ENCODE peak calls at places on chromosomes 4 and X, in four cellular contexts. One of them, this sample, is unnamed.

GRCh38 chr4:81833596-81833995 is 361.9 kb upstream of the RASGEF1B start:
- DNase-seq in HCT116: no peak
- DNase-seq in effector memory CD4-positive, alpha-beta T cell: no peak
- DNase-seq in substantia nigra: no peak
- DNase-seq in this sample: no peak

GRCh38 chr4:6030679-6031078 is 12.4 kb upstream of the C4orf50 start:
- DNase-seq in HCT116: no peak
- DNase-seq in effector memory CD4-positive, alpha-beta T cell: no peak
- DNase-seq in substantia nigra: no peak
- DNase-seq in this sample: no peak

GRCh38 chr4:125838924-125839323 is 524.2 kb downstream of the FAT4 start:
- DNase-seq in HCT116: no peak
- DNase-seq in effector memory CD4-positive, alpha-beta T cell: no peak
- DNase-seq in substantia nigra: no peak
- DNase-seq in this sample: peak; percentile 8

GRCh38 chr4:168434993-168435392 is 45.3 kb downstream of the DDX60L start:
- DNase-seq in HCT116: no peak
- DNase-seq in effector memory CD4-positive, alpha-beta T cell: no peak
- DNase-seq in substantia nigra: no peak
- DNase-seq in this sample: no peak

GRCh38 chrX:130171446-130172126 is at the start of gene RAB33A:
- DNase-seq in HCT116: no peak
- DNase-seq in effector memory CD4-positive, alpha-beta T cell: no peak
- DNase-seq in substantia nigra: peak; percentile 61
- DNase-seq in this sample: peak; percentile 48

GRCh38 chrX:22686138-22686541 is 313.6 kb upstream of the DDX53 start:
- DNase-seq in HCT116: no peak
- DNase-seq in effector memory CD4-positive, alpha-beta T cell: no peak
- DNase-seq in substantia nigra: no peak
- DNase-seq in this sample: no peak

GRCh38 chrX:130836447-130836846 is 66.6 kb downstream of the ENOX2 start:
- DNase-seq in HCT116: no peak
- DNase-seq in effector memory CD4-positive, alpha-beta T cell: no peak
- DNase-seq in substantia nigra: no peak
- DNase-seq in this sample: no peak

GRCh38 chrX:44035576-44035975 is 62.4 kb upstream of the NDP start:
- DNase-seq in HCT116: no peak
- DNase-seq in effector memory CD4-positive, alpha-beta T cell: no peak
- DNase-seq in substantia nigra: no peak
- DNase-seq in this sample: peak; percentile 67

GRCh38 chr4:30962949-30963348 is 242.8 kb downstream of the PCDH7 start:
- DNase-seq in HCT116: peak; percentile 73
- DNase-seq in effector memory CD4-positive, alpha-beta T cell: no peak
- DNase-seq in substantia nigra: no peak
- DNase-seq in this sample: no peak

GRCh38 chrX:46376246-46376885 is 168.9 kb downstream of the ZNF674 start:
- DNase-seq in HCT116: peak; percentile 56
- DNase-seq in effector memory CD4-positive, alpha-beta T cell: no peak
- DNase-seq in substantia nigra: no peak
- DNase-seq in this sample: peak; percentile 75

GRCh38 chr4:11623726-11624037 is 195.0 kb upstream of the HS3ST1 start:
- DNase-seq in HCT116: no peak
- DNase-seq in effector memory CD4-positive, alpha-beta T cell: no peak
- DNase-seq in substantia nigra: no peak
- DNase-seq in this sample: no peak

GRCh38 chr4:173046818-173047217 is 121.8 kb upstream of the GALNT7 start:
- DNase-seq in HCT116: no peak
- DNase-seq in effector memory CD4-positive, alpha-beta T cell: no peak
- DNase-seq in substantia nigra: no peak
- DNase-seq in this sample: no peak

GRCh38 chr4:20313237-20314030 is 61.7 kb downstream of the SLIT2 start:
- DNase-seq in HCT116: peak; percentile 24
- DNase-seq in effector memory CD4-positive, alpha-beta T cell: no peak
- DNase-seq in substantia nigra: no peak
- DNase-seq in this sample: no peak

GRCh38 chrX:46587753-46588171 is 14.2 kb downstream of the CHST7 start:
- DNase-seq in HCT116: no peak
- DNase-seq in effector memory CD4-positive, alpha-beta T cell: no peak
- DNase-seq in substantia nigra: no peak
- DNase-seq in this sample: peak; percentile 4

GRCh38 chr4:180057198-180057821 is 2185.9 kb upstream of the TENM3 start:
- DNase-seq in HCT116: no peak
- DNase-seq in effector memory CD4-positive, alpha-beta T cell: no peak
- DNase-seq in substantia nigra: no peak
- DNase-seq in this sample: peak; percentile 1

GRCh38 chr4:16066586-16067128 is 17.2 kb downstream of the PROM1 start:
- DNase-seq in HCT116: no peak
- DNase-seq in effector memory CD4-positive, alpha-beta T cell: no peak
- DNase-seq in substantia nigra: no peak
- DNase-seq in this sample: no peak

GRCh38 chr4:140448162-140448561 is 20.7 kb upstream of the CLGN start:
- DNase-seq in HCT116: no peak
- DNase-seq in effector memory CD4-positive, alpha-beta T cell: no peak
- DNase-seq in substantia nigra: no peak
- DNase-seq in this sample: no peak

GRCh38 chr4:139243448-139244365 is 36.3 kb downstream of the MGARP start:
- DNase-seq in HCT116: no peak
- DNase-seq in effector memory CD4-positive, alpha-beta T cell: no peak
- DNase-seq in substantia nigra: no peak
- DNase-seq in this sample: peak; percentile 95

GRCh38 chr4:2357821-2358745 is 60.4 kb downstream of the ZFYVE28 start:
- DNase-seq in HCT116: no peak
- DNase-seq in effector memory CD4-positive, alpha-beta T cell: no peak
- DNase-seq in substantia nigra: no peak
- DNase-seq in this sample: no peak

GRCh38 chrX:24113161-24113560 is 36.4 kb upstream of the ZFX start:
- DNase-seq in HCT116: no peak
- DNase-seq in effector memory CD4-positive, alpha-beta T cell: no peak
- DNase-seq in substantia nigra: no peak
- DNase-seq in this sample: peak; percentile 7

GRCh38 chr4:68372588-68372987 is 22.7 kb upstream of the YTHDC1 start:
- DNase-seq in HCT116: no peak
- DNase-seq in effector memory CD4-positive, alpha-beta T cell: no peak
- DNase-seq in substantia nigra: no peak
- DNase-seq in this sample: peak; percentile 60

GRCh38 chr4:41009411-41009810 is 204.9 kb downstream of the APBB2 start:
- DNase-seq in HCT116: no peak
- DNase-seq in effector memory CD4-positive, alpha-beta T cell: no peak
- DNase-seq in substantia nigra: no peak
- DNase-seq in this sample: peak; percentile 82

GRCh38 chrX:101383679-101384078 is 2.3 kb downstream of the BTK start:
- DNase-seq in HCT116: no peak
- DNase-seq in effector memory CD4-positive, alpha-beta T cell: no peak
- DNase-seq in substantia nigra: no peak
- DNase-seq in this sample: no peak

GRCh38 chrX:108268434-108269080 is 169.7 kb downstream of the COL4A6 start:
- DNase-seq in HCT116: no peak
- DNase-seq in effector memory CD4-positive, alpha-beta T cell: no peak
- DNase-seq in substantia nigra: no peak
- DNase-seq in this sample: peak; percentile 5

GRCh38 chr4:154588198-154588597 is 2.3 kb downstream of the FGA start:
- DNase-seq in HCT116: no peak
- DNase-seq in effector memory CD4-positive, alpha-beta T cell: no peak
- DNase-seq in substantia nigra: no peak
- DNase-seq in this sample: no peak

GRCh38 chr4:38819569-38819968 is 15.0 kb upstream of the TLR1 start:
- DNase-seq in HCT116: no peak
- DNase-seq in effector memory CD4-positive, alpha-beta T cell: no peak
- DNase-seq in substantia nigra: no peak
- DNase-seq in this sample: no peak

GRCh38 chrX:24253469-24253868 is 60.4 kb downstream of the SUPT20HL2 start:
- DNase-seq in HCT116: no peak
- DNase-seq in effector memory CD4-positive, alpha-beta T cell: no peak
- DNase-seq in substantia nigra: no peak
- DNase-seq in this sample: no peak

GRCh38 chrX:2690856-2691542 is at the start of gene CD99:
- DNase-seq in HCT116: no peak
- DNase-seq in effector memory CD4-positive, alpha-beta T cell: peak; percentile 86
- DNase-seq in substantia nigra: no peak
- DNase-seq in this sample: peak; percentile 91

GRCh38 chrX:40006025-40007017 is 91.4 kb downstream of the BCOR start:
- DNase-seq in HCT116: no peak
- DNase-seq in effector memory CD4-positive, alpha-beta T cell: no peak
- DNase-seq in substantia nigra: no peak
- DNase-seq in this sample: peak; percentile 43

GRCh38 chr4:8780086-8780485 is 91.6 kb downstream of the HMX1 start:
- DNase-seq in HCT116: no peak
- DNase-seq in effector memory CD4-positive, alpha-beta T cell: no peak
- DNase-seq in substantia nigra: no peak
- DNase-seq in this sample: no peak

GRCh38 chrX:18890724-18891560 is 93.0 kb downstream of the PHKA2 start:
- DNase-seq in HCT116: no peak
- DNase-seq in effector memory CD4-positive, alpha-beta T cell: no peak
- DNase-seq in substantia nigra: no peak
- DNase-seq in this sample: no peak

GRCh38 chr4:122224348-122224747 is 72.2 kb downstream of the BLTP1 start:
- DNase-seq in HCT116: no peak
- DNase-seq in effector memory CD4-positive, alpha-beta T cell: no peak
- DNase-seq in substantia nigra: no peak
- DNase-seq in this sample: peak; percentile 23

GRCh38 chrX:113522814-113523213 is 682.2 kb upstream of the AMOT start:
- DNase-seq in HCT116: no peak
- DNase-seq in effector memory CD4-positive, alpha-beta T cell: no peak
- DNase-seq in substantia nigra: no peak
- DNase-seq in this sample: no peak

DNA sequence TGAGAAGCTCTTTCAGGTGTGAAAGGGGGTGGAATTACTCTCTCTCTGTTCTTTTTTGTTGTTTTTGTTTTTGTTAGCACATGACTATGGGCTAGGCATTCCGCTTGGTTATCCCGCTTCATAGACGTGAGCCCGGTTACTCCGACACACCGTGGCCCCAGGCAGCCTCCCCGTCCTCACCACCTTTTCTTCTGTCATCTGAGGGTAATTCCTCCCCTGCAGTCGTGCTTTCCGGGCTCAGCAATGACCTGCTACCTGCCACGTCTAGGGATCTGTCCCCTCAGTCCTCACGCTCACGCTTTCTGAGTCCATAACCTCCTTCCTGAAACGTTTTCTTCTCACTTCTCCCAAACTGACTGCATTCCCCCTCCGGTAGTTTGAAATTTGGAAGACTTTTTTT is 691 bp upstream of the REST start:
- DNase-seq in HCT116: no peak
- DNase-seq in effector memory CD4-positive, alpha-beta T cell: no peak
- DNase-seq in substantia nigra: no peak
- DNase-seq in this sample: no peak
- H3K27ac ChIP-seq in HCT116: no peak overlapping the region
- H3K27ac ChIP-seq in effector memory CD4-positive, alpha-beta T cell: peak overlapping the region; percentile 50
- H3K27ac ChIP-seq in substantia nigra: no peak overlapping the region
- H3K27ac ChIP-seq in this sample: no peak overlapping the region

DNA sequence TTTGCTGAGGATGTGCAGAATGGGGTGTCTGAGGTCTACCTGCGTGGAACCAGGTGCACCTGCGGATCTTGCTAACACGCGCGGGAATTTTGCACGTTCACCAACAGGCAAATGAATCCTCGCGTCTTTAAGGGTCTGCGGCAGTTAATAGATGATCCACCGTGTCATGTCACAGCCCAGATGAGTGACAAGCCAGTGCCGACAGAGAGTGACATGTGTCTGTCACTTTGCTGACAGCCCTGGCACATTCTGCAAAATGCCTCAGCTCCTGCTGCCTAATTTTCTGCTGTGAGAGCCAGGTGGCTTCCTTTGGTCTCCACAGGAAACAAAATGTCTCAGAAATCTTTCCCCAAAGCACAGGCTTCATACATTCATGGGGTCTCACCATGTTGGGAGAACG is 56.2 kb upstream of the SHOX start:
- DNase-seq in HCT116: no peak
- DNase-seq in effector memory CD4-positive, alpha-beta T cell: no peak
- DNase-seq in substantia nigra: no peak
- DNase-seq in this sample: no peak
- H3K27ac ChIP-seq in HCT116: no peak overlapping the region
- H3K27ac ChIP-seq in effector memory CD4-positive, alpha-beta T cell: no peak overlapping the region
- H3K27ac ChIP-seq in substantia nigra: no peak overlapping the region
- H3K27ac ChIP-seq in this sample: no peak overlapping the region

GRCh38 chr4:176709417-176709816 is 83.3 kb downstream of the VEGFC start:
- DNase-seq in HCT116: no peak
- DNase-seq in effector memory CD4-positive, alpha-beta T cell: no peak
- DNase-seq in substantia nigra: no peak
- DNase-seq in this sample: no peak
- H3K27ac ChIP-seq in HCT116: no peak overlapping the region
- H3K27ac ChIP-seq in effector memory CD4-positive, alpha-beta T cell: no peak overlapping the region
- H3K27ac ChIP-seq in substantia nigra: no peak overlapping the region
- H3K27ac ChIP-seq in this sample: peak overlapping the region; percentile 5

GRCh38 chrX:119871599-119872395 is at the start of the genes NDUFA1 and RNF113A:
- DNase-seq in HCT116: peak; percentile 55
- DNase-seq in effector memory CD4-positive, alpha-beta T cell: peak; percentile 72
- DNase-seq in substantia nigra: peak; percentile 55
- DNase-seq in this sample: peak; percentile 91

GRCh38 chrX:119870626-119871131 is 854 bp downstream of the RNF113A start:
- DNase-seq in HCT116: no peak
- DNase-seq in effector memory CD4-positive, alpha-beta T cell: no peak
- DNase-seq in substantia nigra: no peak
- DNase-seq in this sample: peak; percentile 56

GRCh38 chrX:119871245-119871598 is 311 bp downstream of the RNF113A start:
- DNase-seq in HCT116: no peak
- DNase-seq in effector memory CD4-positive, alpha-beta T cell: peak; percentile 31
- DNase-seq in substantia nigra: no peak
- DNase-seq in this sample: no peak
- H3K27ac ChIP-seq in HCT116: peak overlapping the region; percentile 94
- H3K27ac ChIP-seq in effector memory CD4-positive, alpha-beta T cell: peak overlapping the region; percentile 92
- H3K27ac ChIP-seq in substantia nigra: peak overlapping the region; percentile 79
- H3K27ac ChIP-seq in this sample: peak overlapping the region; percentile 98